ENCODE peak calls at places on chromosomes 3 and 15, in ten cellular contexts. D is midbrain; P is HT1080; M is ovary; O is body of pancreas; Z is CD4-positive, alpha-beta memory T cell; I is fibroblast of mammary gland; E is stimulated activated CD4-positive, alpha-beta T cell treated with anti-CD3 and anti-CD28 coated beads, Interleukin-15, amount 100 ng/mL, for 1 hour; R is NCI-H1417; C is neural crest cell. T is an unnamed sample.

GRCh38 chr3:154235330-154235729 is 89.0 kb downstream of the DHX36 start:
- DNase-seq in D (no peak), P (peak), M (no peak), O (no peak), Z (no peak), I (peak), E (no peak), R (no peak), C (no peak), T (peak)

GRCh38 chr3:142318331-142318730 is 92.9 kb upstream of the GK5 start:
- DNase-seq in D (no peak), P (no peak), M (no peak), O (no peak), Z (no peak), I (no peak), E (no peak), R (no peak), C (no peak), T (peak)

GRCh38 chr3:118970819-118971218 is 63.8 kb downstream of the IGSF11 start:
- DNase-seq in D (peak), P (no peak), M (no peak), O (no peak), Z (no peak), I (no peak), E (no peak), R (no peak), C (no peak), T (no peak)

GRCh38 chr15:38614621-38615020 is 50.0 kb upstream of the RASGRP1 start:
- DNase-seq in D (no peak), P (no peak), M (no peak), O (no peak), Z (no peak), I (no peak), E (no peak), R (no peak), C (no peak), T (no peak)

GRCh38 chr15:39128746-39129145 is 452.1 kb upstream of the THBS1 start:
- DNase-seq in D (no peak), P (no peak), M (no peak), O (no peak), Z (no peak), I (no peak), E (no peak), R (no peak), C (no peak), T (no peak)

GRCh38 chr15:90914240-90915080 is 11.4 kb downstream of the MAN2A2 start:
- DNase-seq in D (no peak), P (no peak), M (no peak), O (no peak), Z (no peak), I (no peak), E (no peak), R (no peak), C (no peak), T (no peak)

GRCh38 chr3:136929984-136930671 is 27.7 kb upstream of the IL20RB start:
- DNase-seq in D (peak), P (no peak), M (peak), O (peak), Z (no peak), I (peak), E (no peak), R (no peak), C (no peak), T (peak)

GRCh38 chr15:56934269-56934668 is 15.8 kb downstream of the TCF12 start:
- DNase-seq in D (no peak), P (peak), M (no peak), O (no peak), Z (no peak), I (peak), E (no peak), R (no peak), C (no peak), T (peak)

GRCh38 chr3:159892171-159892791 is 96.4 kb upstream of the IL12A start:
- DNase-seq in D (no peak), P (no peak), M (no peak), O (peak), Z (no peak), I (no peak), E (no peak), R (peak), C (no peak), T (no peak)

GRCh38 chr3:11749486-11749885 is 97.2 kb downstream of the TAMM41 start:
- DNase-seq in D (no peak), P (no peak), M (no peak), O (no peak), Z (no peak), I (peak), E (no peak), R (no peak), C (no peak), T (peak)

GRCh38 chr3:31275038-31275562 is 257.6 kb upstream of the STT3B start:
- DNase-seq in D (no peak), P (peak), M (peak), O (peak), Z (no peak), I (peak), E (no peak), R (no peak), C (no peak), T (peak)

GRCh38 chr15:25763206-25763880 is 99.8 kb downstream of the ATP10A start:
- DNase-seq in D (no peak), P (peak), M (no peak), O (no peak), Z (no peak), I (peak), E (no peak), R (no peak), C (no peak), T (peak)

GRCh38 chr15:98484914-98485313 is 163.4 kb upstream of the IGF1R start:
- DNase-seq in D (no peak), P (no peak), M (no peak), O (no peak), Z (no peak), I (no peak), E (no peak), R (no peak), C (no peak), T (no peak)

GRCh38 chr3:98763076-98763475 is at the start of gene ST3GAL6:
- DNase-seq in D (peak), P (peak), M (no peak), O (peak), Z (no peak), I (peak), E (no peak), R (no peak), C (no peak), T (peak)

GRCh38 chr3:170488802-170489201 is 70.1 kb downstream of the CLDN11 start:
- DNase-seq in D (no peak), P (peak), M (no peak), O (no peak), Z (no peak), I (peak), E (no peak), R (no peak), C (no peak), T (peak)

GRCh38 chr15:79004336-79004735 is 59.5 kb upstream of the CTSH start:
- DNase-seq in D (no peak), P (peak), M (no peak), O (no peak), Z (no peak), I (peak), E (no peak), R (no peak), C (no peak), T (peak)

GRCh38 chr3:22297436-22297835 is 546.4 kb upstream of the ZNF385D start:
- DNase-seq in D (no peak), P (no peak), M (no peak), O (no peak), Z (no peak), I (no peak), E (no peak), R (no peak), C (no peak), T (no peak)

GRCh38 chr3:53941174-53941573 is 49.5 kb upstream of the SELENOK start:
- DNase-seq in D (no peak), P (peak), M (no peak), O (no peak), Z (no peak), I (peak), E (no peak), R (no peak), C (no peak), T (peak)

GRCh38 chr3:182651461-182651860 is 141.8 kb upstream of the ATP11B start:
- DNase-seq in D (no peak), P (no peak), M (no peak), O (no peak), Z (no peak), I (no peak), E (no peak), R (no peak), C (no peak), T (no peak)

GRCh38 chr3:129161860-129162271 is 1.0 kb upstream of the ISY1 start:
- DNase-seq in D (no peak), P (peak), M (no peak), O (no peak), Z (no peak), I (no peak), E (no peak), R (no peak), C (no peak), T (no peak)

GRCh38 chr3:185328324-185329004 is 34.5 kb upstream of the MAP3K13 start:
- DNase-seq in D (no peak), P (no peak), M (peak), O (peak), Z (no peak), I (no peak), E (no peak), R (no peak), C (no peak), T (no peak)

GRCh38 chr3:165638066-165638465 is 199.2 kb downstream of the BCHE start:
- DNase-seq in D (no peak), P (no peak), M (no peak), O (no peak), Z (no peak), I (no peak), E (no peak), R (no peak), C (no peak), T (no peak)

GRCh38 chr3:24259901-24260512 is 234.6 kb downstream of the THRB start:
- DNase-seq in D (no peak), P (peak), M (no peak), O (peak), Z (no peak), I (peak), E (no peak), R (no peak), C (no peak), T (no peak)

GRCh38 chr15:89845305-89845893 is 30.7 kb upstream of the ANPEP start:
- DNase-seq in D (no peak), P (peak), M (no peak), O (no peak), Z (no peak), I (peak), E (no peak), R (no peak), C (no peak), T (peak)

GRCh38 chr3:24185738-24186384 is 240.8 kb downstream of the NR1D2 start:
- DNase-seq in D (peak), P (peak), M (peak), O (peak), Z (peak), I (peak), E (no peak), R (peak), C (peak), T (peak)

GRCh38 chr15:96381463-96381862 is 51.0 kb downstream of the NR2F2 start:
- DNase-seq in D (no peak), P (no peak), M (no peak), O (no peak), Z (no peak), I (peak), E (no peak), R (no peak), C (no peak), T (no peak)

GRCh38 chr15:34802371-34802770 is 7.0 kb upstream of the ACTC1 start:
- DNase-seq in D (no peak), P (no peak), M (no peak), O (no peak), Z (no peak), I (no peak), E (no peak), R (no peak), C (no peak), T (no peak)